ENCODE peak calls at places on chromosomes 1 and 21, in seven cellular contexts. One of them, this sample, is unnamed.

GRCh38 chr1:182080955-182081582 is 19.6 kb upstream of the ZNF648 start:
- DNase-seq in HAP-1: peak
- DNase-seq in EL: peak
- DNase-seq in stimulated activated CD4-positive, alpha-beta T cell treated with anti-CD3 and anti-CD28 coated beads, Interleukin-4, amount 100 ng/mL, for 1 hour: no peak
- DNase-seq in C1 segment of cervical spinal cord: no peak
- DNase-seq in mesendoderm: peak
- DNase-seq in Caki2: peak
- DNase-seq in this sample: no peak

GRCh38 chr1:23909412-23909811 is 3.8 kb downstream of the CNR2 start:
- DNase-seq in stimulated activated CD4-positive, alpha-beta T cell treated with anti-CD3 and anti-CD28 coated beads, Interleukin-4, amount 100 ng/mL, for 1 hour: no peak
- DNase-seq in C1 segment of cervical spinal cord: no peak
- DNase-seq in mesendoderm: no peak
- DNase-seq in EL: no peak
- DNase-seq in Caki2: no peak
- DNase-seq in HAP-1: no peak
- DNase-seq in this sample: no peak

GRCh38 chr1:13587256-13588030 is 3.8 kb downstream of the PDPN start:
- DNase-seq in HAP-1: no peak
- DNase-seq in mesendoderm: no peak
- DNase-seq in Caki2: no peak
- DNase-seq in C1 segment of cervical spinal cord: no peak
- DNase-seq in EL: no peak
- DNase-seq in stimulated activated CD4-positive, alpha-beta T cell treated with anti-CD3 and anti-CD28 coated beads, Interleukin-4, amount 100 ng/mL, for 1 hour: no peak
- DNase-seq in this sample: no peak

GRCh38 chr1:100354971-100355394 is 2.7 kb downstream of the CDC14A start:
- DNase-seq in Caki2: peak
- DNase-seq in C1 segment of cervical spinal cord: no peak
- DNase-seq in EL: peak
- DNase-seq in HAP-1: peak
- DNase-seq in stimulated activated CD4-positive, alpha-beta T cell treated with anti-CD3 and anti-CD28 coated beads, Interleukin-4, amount 100 ng/mL, for 1 hour: no peak
- DNase-seq in mesendoderm: peak
- DNase-seq in this sample: no peak

GRCh38 chr21:45455321-45456013 is 50.5 kb downstream of the COL18A1 start:
- DNase-seq in C1 segment of cervical spinal cord: no peak
- DNase-seq in EL: peak
- DNase-seq in Caki2: peak
- DNase-seq in HAP-1: no peak
- DNase-seq in stimulated activated CD4-positive, alpha-beta T cell treated with anti-CD3 and anti-CD28 coated beads, Interleukin-4, amount 100 ng/mL, for 1 hour: no peak
- DNase-seq in mesendoderm: no peak
- DNase-seq in this sample: no peak

GRCh38 chr1:6412896-6413295 is 6.8 kb downstream of the HES2 start:
- DNase-seq in mesendoderm: no peak
- DNase-seq in Caki2: peak
- DNase-seq in HAP-1: no peak
- DNase-seq in C1 segment of cervical spinal cord: no peak
- DNase-seq in stimulated activated CD4-positive, alpha-beta T cell treated with anti-CD3 and anti-CD28 coated beads, Interleukin-4, amount 100 ng/mL, for 1 hour: no peak
- DNase-seq in EL: no peak
- DNase-seq in this sample: no peak

GRCh38 chr1:8567146-8567545 is 249.2 kb downstream of the SLC45A1 start:
- DNase-seq in C1 segment of cervical spinal cord: no peak
- DNase-seq in EL: no peak
- DNase-seq in stimulated activated CD4-positive, alpha-beta T cell treated with anti-CD3 and anti-CD28 coated beads, Interleukin-4, amount 100 ng/mL, for 1 hour: no peak
- DNase-seq in mesendoderm: peak
- DNase-seq in HAP-1: no peak
- DNase-seq in Caki2: no peak
- DNase-seq in this sample: no peak

GRCh38 chr1:159040206-159040605 is 30.5 kb downstream of the IFI16 start:
- DNase-seq in C1 segment of cervical spinal cord: no peak
- DNase-seq in stimulated activated CD4-positive, alpha-beta T cell treated with anti-CD3 and anti-CD28 coated beads, Interleukin-4, amount 100 ng/mL, for 1 hour: no peak
- DNase-seq in Caki2: no peak
- DNase-seq in EL: peak
- DNase-seq in HAP-1: no peak
- DNase-seq in mesendoderm: no peak
- DNase-seq in this sample: no peak

GRCh38 chr21:25234857-25235801 is 372.2 kb downstream of the MRPL39 start:
- DNase-seq in C1 segment of cervical spinal cord: no peak
- DNase-seq in mesendoderm: no peak
- DNase-seq in stimulated activated CD4-positive, alpha-beta T cell treated with anti-CD3 and anti-CD28 coated beads, Interleukin-4, amount 100 ng/mL, for 1 hour: no peak
- DNase-seq in EL: no peak
- DNase-seq in Caki2: no peak
- DNase-seq in HAP-1: no peak
- DNase-seq in this sample: no peak

GRCh38 chr1:91549041-91549735 is 48.5 kb downstream of the CDC7 start:
- DNase-seq in HAP-1: no peak
- DNase-seq in mesendoderm: no peak
- DNase-seq in Caki2: no peak
- DNase-seq in EL: no peak
- DNase-seq in C1 segment of cervical spinal cord: no peak
- DNase-seq in stimulated activated CD4-positive, alpha-beta T cell treated with anti-CD3 and anti-CD28 coated beads, Interleukin-4, amount 100 ng/mL, for 1 hour: no peak
- DNase-seq in this sample: no peak

GRCh38 chr1:212628813-212629415 is 20.4 kb downstream of the ATF3 start:
- DNase-seq in HAP-1: no peak
- DNase-seq in Caki2: no peak
- DNase-seq in EL: no peak
- DNase-seq in C1 segment of cervical spinal cord: no peak
- DNase-seq in stimulated activated CD4-positive, alpha-beta T cell treated with anti-CD3 and anti-CD28 coated beads, Interleukin-4, amount 100 ng/mL, for 1 hour: no peak
- DNase-seq in mesendoderm: no peak
- DNase-seq in this sample: no peak

GRCh38 chr1:19398309-19398760 is 86.2 kb downstream of the SLC66A1 start:
- DNase-seq in Caki2: peak
- DNase-seq in mesendoderm: peak
- DNase-seq in C1 segment of cervical spinal cord: no peak
- DNase-seq in HAP-1: no peak
- DNase-seq in stimulated activated CD4-positive, alpha-beta T cell treated with anti-CD3 and anti-CD28 coated beads, Interleukin-4, amount 100 ng/mL, for 1 hour: no peak
- DNase-seq in EL: peak
- DNase-seq in this sample: no peak

GRCh38 chr1:84985365-84985764 is 11.5 kb downstream of the MCOLN2 start:
- DNase-seq in mesendoderm: no peak
- DNase-seq in stimulated activated CD4-positive, alpha-beta T cell treated with anti-CD3 and anti-CD28 coated beads, Interleukin-4, amount 100 ng/mL, for 1 hour: no peak
- DNase-seq in HAP-1: no peak
- DNase-seq in EL: no peak
- DNase-seq in C1 segment of cervical spinal cord: no peak
- DNase-seq in Caki2: no peak
- DNase-seq in this sample: no peak

GRCh38 chr1:14926214-14926613 is 227.3 kb upstream of the TMEM51 start:
- DNase-seq in stimulated activated CD4-positive, alpha-beta T cell treated with anti-CD3 and anti-CD28 coated beads, Interleukin-4, amount 100 ng/mL, for 1 hour: no peak
- DNase-seq in EL: peak
- DNase-seq in HAP-1: no peak
- DNase-seq in mesendoderm: no peak
- DNase-seq in C1 segment of cervical spinal cord: no peak
- DNase-seq in Caki2: no peak
- DNase-seq in this sample: no peak

GRCh38 chr1:38539931-38540330 is 319.6 kb downstream of the RRAGC start:
- DNase-seq in mesendoderm: no peak
- DNase-seq in Caki2: no peak
- DNase-seq in HAP-1: no peak
- DNase-seq in EL: no peak
- DNase-seq in stimulated activated CD4-positive, alpha-beta T cell treated with anti-CD3 and anti-CD28 coated beads, Interleukin-4, amount 100 ng/mL, for 1 hour: no peak
- DNase-seq in C1 segment of cervical spinal cord: no peak
- DNase-seq in this sample: no peak

GRCh38 chr1:245953876-245954660 is 553.0 kb downstream of the SMYD3 start:
- DNase-seq in EL: peak
- DNase-seq in HAP-1: no peak
- DNase-seq in Caki2: no peak
- DNase-seq in mesendoderm: no peak
- DNase-seq in stimulated activated CD4-positive, alpha-beta T cell treated with anti-CD3 and anti-CD28 coated beads, Interleukin-4, amount 100 ng/mL, for 1 hour: no peak
- DNase-seq in C1 segment of cervical spinal cord: no peak
- DNase-seq in this sample: no peak

GRCh38 chr1:149931212-149931805 is 3.7 kb upstream of the SF3B4 start:
- DNase-seq in C1 segment of cervical spinal cord: no peak
- DNase-seq in stimulated activated CD4-positive, alpha-beta T cell treated with anti-CD3 and anti-CD28 coated beads, Interleukin-4, amount 100 ng/mL, for 1 hour: no peak
- DNase-seq in HAP-1: no peak
- DNase-seq in mesendoderm: no peak
- DNase-seq in EL: no peak
- DNase-seq in Caki2: no peak
- DNase-seq in this sample: no peak

GRCh38 chr1:214209260-214209808 is 71.6 kb upstream of the SMYD2 start:
- DNase-seq in stimulated activated CD4-positive, alpha-beta T cell treated with anti-CD3 and anti-CD28 coated beads, Interleukin-4, amount 100 ng/mL, for 1 hour: no peak
- DNase-seq in Caki2: no peak
- DNase-seq in C1 segment of cervical spinal cord: no peak
- DNase-seq in mesendoderm: no peak
- DNase-seq in EL: no peak
- DNase-seq in HAP-1: no peak
- DNase-seq in this sample: no peak

GRCh38 chr1:190169311-190170067 is 308.2 kb downstream of the BRINP3 start:
- DNase-seq in C1 segment of cervical spinal cord: no peak
- DNase-seq in stimulated activated CD4-positive, alpha-beta T cell treated with anti-CD3 and anti-CD28 coated beads, Interleukin-4, amount 100 ng/mL, for 1 hour: no peak
- DNase-seq in EL: peak
- DNase-seq in mesendoderm: peak
- DNase-seq in HAP-1: no peak
- DNase-seq in Caki2: peak
- DNase-seq in this sample: no peak

GRCh38 chr1:44377925-44378784 is 23.1 kb upstream of the ERI3 start:
- DNase-seq in stimulated activated CD4-positive, alpha-beta T cell treated with anti-CD3 and anti-CD28 coated beads, Interleukin-4, amount 100 ng/mL, for 1 hour: peak
- DNase-seq in mesendoderm: peak
- DNase-seq in EL: peak
- DNase-seq in Caki2: peak
- DNase-seq in HAP-1: peak
- DNase-seq in C1 segment of cervical spinal cord: peak
- DNase-seq in this sample: peak

GRCh38 chr1:180167721-180168467 is 13.2 kb downstream of the QSOX1 start:
- DNase-seq in mesendoderm: peak
- DNase-seq in C1 segment of cervical spinal cord: no peak
- DNase-seq in Caki2: peak
- DNase-seq in EL: peak
- DNase-seq in stimulated activated CD4-positive, alpha-beta T cell treated with anti-CD3 and anti-CD28 coated beads, Interleukin-4, amount 100 ng/mL, for 1 hour: no peak
- DNase-seq in HAP-1: no peak
- DNase-seq in this sample: no peak

GRCh38 chr1:201116091-201116490 is 3.9 kb upstream of the CACNA1S start:
- DNase-seq in C1 segment of cervical spinal cord: no peak
- DNase-seq in stimulated activated CD4-positive, alpha-beta T cell treated with anti-CD3 and anti-CD28 coated beads, Interleukin-4, amount 100 ng/mL, for 1 hour: no peak
- DNase-seq in mesendoderm: peak
- DNase-seq in HAP-1: no peak
- DNase-seq in EL: no peak
- DNase-seq in Caki2: no peak
- DNase-seq in this sample: no peak

GRCh38 chr21:27244356-27244755 is 277.5 kb upstream of the ADAMTS5 start:
- DNase-seq in HAP-1: no peak
- DNase-seq in stimulated activated CD4-positive, alpha-beta T cell treated with anti-CD3 and anti-CD28 coated beads, Interleukin-4, amount 100 ng/mL, for 1 hour: no peak
- DNase-seq in C1 segment of cervical spinal cord: no peak
- DNase-seq in Caki2: no peak
- DNase-seq in EL: peak
- DNase-seq in mesendoderm: no peak
- DNase-seq in this sample: no peak

GRCh38 chr1:232966663-232967062 is 16.3 kb downstream of the NTPCR start:
- DNase-seq in HAP-1: no peak
- DNase-seq in stimulated activated CD4-positive, alpha-beta T cell treated with anti-CD3 and anti-CD28 coated beads, Interleukin-4, amount 100 ng/mL, for 1 hour: no peak
- DNase-seq in EL: no peak
- DNase-seq in mesendoderm: no peak
- DNase-seq in Caki2: no peak
- DNase-seq in C1 segment of cervical spinal cord: no peak
- DNase-seq in this sample: no peak

GRCh38 chr1:4830756-4831155 is 176.3 kb downstream of the AJAP1 start:
- DNase-seq in EL: no peak
- DNase-seq in Caki2: no peak
- DNase-seq in HAP-1: no peak
- DNase-seq in stimulated activated CD4-positive, alpha-beta T cell treated with anti-CD3 and anti-CD28 coated beads, Interleukin-4, amount 100 ng/mL, for 1 hour: no peak
- DNase-seq in mesendoderm: no peak
- DNase-seq in C1 segment of cervical spinal cord: no peak
- DNase-seq in this sample: no peak